ENCODE peak calls at places on chromosomes 11 and 22, in ten cellular contexts. One of them, this sample, is unnamed. For H3K27me3, the result is how much of the 10 kb centered on the place peaks cover.

GRCh38 chr11:134716582-134716981 is 304.5 kb upstream of the B3GAT1 start:
- DNase-seq in iPS DF 6.9: no peak
- DNase-seq in fibroblast of lung: no peak
- DNase-seq in Peyer's patch: no peak
- DNase-seq in endodermal cell: no peak
- DNase-seq in SK-N-SH: no peak
- DNase-seq in suprapubic skin: no peak
- DNase-seq in neural progenitor cell: no peak
- DNase-seq in transverse colon: no peak
- DNase-seq in HL-60: no peak
- DNase-seq in this sample: no peak

GRCh38 chr22:22691716-22692701 is 47.6 kb downstream of the GGTLC2 start:
- DNase-seq in iPS DF 6.9: no peak
- DNase-seq in fibroblast of lung: no peak
- DNase-seq in Peyer's patch: peak
- DNase-seq in endodermal cell: no peak
- DNase-seq in SK-N-SH: no peak
- DNase-seq in suprapubic skin: no peak
- DNase-seq in neural progenitor cell: no peak
- DNase-seq in transverse colon: no peak
- DNase-seq in HL-60: peak
- DNase-seq in this sample: peak

GRCh38 chr11:73182824-73183321 is 35.2 kb upstream of the P2RY2 start:
- DNase-seq in iPS DF 6.9: no peak
- DNase-seq in fibroblast of lung: no peak
- DNase-seq in Peyer's patch: peak
- DNase-seq in endodermal cell: no peak
- DNase-seq in SK-N-SH: no peak
- DNase-seq in suprapubic skin: peak
- DNase-seq in neural progenitor cell: no peak
- DNase-seq in transverse colon: peak
- DNase-seq in HL-60: no peak
- DNase-seq in this sample: peak

GRCh38 chr11:59191899-59192298 is 20.0 kb downstream of the DTX4 start:
- DNase-seq in iPS DF 6.9: no peak
- DNase-seq in fibroblast of lung: no peak
- DNase-seq in Peyer's patch: no peak
- DNase-seq in endodermal cell: no peak
- DNase-seq in SK-N-SH: no peak
- DNase-seq in suprapubic skin: no peak
- DNase-seq in neural progenitor cell: no peak
- DNase-seq in transverse colon: no peak
- DNase-seq in HL-60: no peak
- DNase-seq in this sample: no peak

GRCh38 chr11:67060111-67060522 is 3.5 kb downstream of the RHOD start:
- DNase-seq in iPS DF 6.9: no peak
- DNase-seq in fibroblast of lung: peak
- DNase-seq in Peyer's patch: no peak
- DNase-seq in endodermal cell: no peak
- DNase-seq in SK-N-SH: no peak
- DNase-seq in suprapubic skin: no peak
- DNase-seq in neural progenitor cell: no peak
- DNase-seq in transverse colon: no peak
- DNase-seq in HL-60: no peak
- DNase-seq in this sample: no peak

GRCh38 chr11:61062181-61062955 is 39.9 kb upstream of the CD5 start:
- DNase-seq in iPS DF 6.9: no peak
- DNase-seq in fibroblast of lung: no peak
- DNase-seq in Peyer's patch: peak
- DNase-seq in endodermal cell: peak
- DNase-seq in SK-N-SH: no peak
- DNase-seq in suprapubic skin: no peak
- DNase-seq in neural progenitor cell: no peak
- DNase-seq in transverse colon: no peak
- DNase-seq in HL-60: no peak
- DNase-seq in this sample: no peak

GRCh38 chr11:86182976-86183584 is 61.5 kb upstream of the EED start:
- DNase-seq in iPS DF 6.9: no peak
- DNase-seq in fibroblast of lung: peak
- DNase-seq in Peyer's patch: peak
- DNase-seq in endodermal cell: no peak
- DNase-seq in SK-N-SH: no peak
- DNase-seq in suprapubic skin: no peak
- DNase-seq in neural progenitor cell: no peak
- DNase-seq in transverse colon: peak
- DNase-seq in HL-60: peak
- DNase-seq in this sample: no peak

GRCh38 chr11:1879941-1880720 is 11.6 kb downstream of the PRR33 start:
- DNase-seq in iPS DF 6.9: no peak
- DNase-seq in fibroblast of lung: peak
- DNase-seq in Peyer's patch: peak
- DNase-seq in endodermal cell: no peak
- DNase-seq in SK-N-SH: peak
- DNase-seq in suprapubic skin: peak
- DNase-seq in neural progenitor cell: no peak
- DNase-seq in transverse colon: no peak
- DNase-seq in HL-60: no peak
- DNase-seq in this sample: no peak

DNA sequence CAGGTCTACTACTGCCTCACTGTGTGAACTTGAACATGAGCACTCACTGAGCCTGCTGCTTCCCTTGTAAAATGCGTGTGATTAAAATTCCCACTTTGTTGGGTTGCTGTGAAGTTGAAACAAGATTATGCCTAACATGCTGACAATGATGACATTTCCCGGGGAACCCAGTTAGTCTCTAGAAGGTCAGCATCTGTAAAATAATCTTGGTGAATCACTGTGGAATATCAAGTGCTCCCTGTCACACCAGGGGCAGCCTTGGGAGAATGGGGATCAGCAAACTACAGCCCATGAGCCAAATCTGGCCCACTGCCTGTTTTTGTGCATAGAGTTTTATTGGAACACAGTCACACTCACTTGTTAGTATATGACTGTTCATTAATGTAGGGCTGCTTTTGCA is 335.2 kb downstream of the MIAT start:
- DNase-seq in iPS DF 6.9: no peak
- DNase-seq in fibroblast of lung: no peak
- DNase-seq in Peyer's patch: no peak
- DNase-seq in endodermal cell: no peak
- DNase-seq in SK-N-SH: no peak
- DNase-seq in suprapubic skin: no peak
- DNase-seq in neural progenitor cell: no peak
- DNase-seq in transverse colon: no peak
- DNase-seq in HL-60: no peak
- DNase-seq in this sample: no peak
- H3K27me3 ChIP-seq in iPS DF 6.9: under half
- H3K27me3 ChIP-seq in fibroblast of lung: under half
- H3K27me3 ChIP-seq in Peyer's patch: under half
- H3K27me3 ChIP-seq in endodermal cell: under half
- H3K27me3 ChIP-seq in SK-N-SH: under half
- H3K27me3 ChIP-seq in suprapubic skin: under half
- H3K27me3 ChIP-seq in neural progenitor cell: under half
- H3K27me3 ChIP-seq in transverse colon: under half
- H3K27me3 ChIP-seq in HL-60: under half
- H3K27me3 ChIP-seq in this sample: under half

GRCh38 chr11:76728778-76729177 is 54.4 kb upstream of the TSKU start:
- DNase-seq in iPS DF 6.9: no peak
- DNase-seq in fibroblast of lung: no peak
- DNase-seq in Peyer's patch: no peak
- DNase-seq in endodermal cell: no peak
- DNase-seq in SK-N-SH: no peak
- DNase-seq in suprapubic skin: no peak
- DNase-seq in neural progenitor cell: no peak
- DNase-seq in transverse colon: no peak
- DNase-seq in HL-60: no peak
- DNase-seq in this sample: no peak
- H3K27me3 ChIP-seq in iPS DF 6.9: under half
- H3K27me3 ChIP-seq in fibroblast of lung: under half
- H3K27me3 ChIP-seq in Peyer's patch: under half
- H3K27me3 ChIP-seq in endodermal cell: under half
- H3K27me3 ChIP-seq in SK-N-SH: under half
- H3K27me3 ChIP-seq in suprapubic skin: under half
- H3K27me3 ChIP-seq in neural progenitor cell: under half
- H3K27me3 ChIP-seq in transverse colon: under half
- H3K27me3 ChIP-seq in HL-60: under half
- H3K27me3 ChIP-seq in this sample: under half

DNA sequence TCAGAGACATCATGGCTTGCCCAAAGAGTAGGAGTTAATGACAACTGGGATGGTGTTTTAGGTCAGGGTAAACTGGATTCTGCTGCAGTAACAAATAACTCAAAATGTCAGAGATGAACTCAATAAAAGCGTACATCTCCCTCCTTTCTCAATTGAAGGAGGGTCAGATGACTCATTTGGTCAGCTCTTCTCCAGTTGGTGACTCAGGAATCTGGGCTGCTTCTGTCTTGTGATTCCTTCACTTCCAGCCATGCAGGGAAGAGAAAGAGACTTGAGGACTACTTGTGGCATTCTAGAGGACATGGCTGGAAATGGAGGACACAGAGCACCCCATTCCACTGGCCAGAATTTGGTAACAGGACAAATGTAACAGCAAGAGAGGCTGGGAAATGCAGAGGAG is 3.2 kb upstream of the SYT13 start:
- DNase-seq in iPS DF 6.9: no peak
- DNase-seq in fibroblast of lung: peak
- DNase-seq in Peyer's patch: no peak
- DNase-seq in endodermal cell: no peak
- DNase-seq in SK-N-SH: no peak
- DNase-seq in suprapubic skin: no peak
- DNase-seq in neural progenitor cell: no peak
- DNase-seq in transverse colon: no peak
- DNase-seq in HL-60: no peak
- DNase-seq in this sample: no peak
- H3K27me3 ChIP-seq in iPS DF 6.9: under half
- H3K27me3 ChIP-seq in fibroblast of lung: under half
- H3K27me3 ChIP-seq in Peyer's patch: under half
- H3K27me3 ChIP-seq in endodermal cell: half or more
- H3K27me3 ChIP-seq in SK-N-SH: under half
- H3K27me3 ChIP-seq in suprapubic skin: half or more
- H3K27me3 ChIP-seq in neural progenitor cell: under half
- H3K27me3 ChIP-seq in transverse colon: under half
- H3K27me3 ChIP-seq in HL-60: under half
- H3K27me3 ChIP-seq in this sample: half or more

DNA sequence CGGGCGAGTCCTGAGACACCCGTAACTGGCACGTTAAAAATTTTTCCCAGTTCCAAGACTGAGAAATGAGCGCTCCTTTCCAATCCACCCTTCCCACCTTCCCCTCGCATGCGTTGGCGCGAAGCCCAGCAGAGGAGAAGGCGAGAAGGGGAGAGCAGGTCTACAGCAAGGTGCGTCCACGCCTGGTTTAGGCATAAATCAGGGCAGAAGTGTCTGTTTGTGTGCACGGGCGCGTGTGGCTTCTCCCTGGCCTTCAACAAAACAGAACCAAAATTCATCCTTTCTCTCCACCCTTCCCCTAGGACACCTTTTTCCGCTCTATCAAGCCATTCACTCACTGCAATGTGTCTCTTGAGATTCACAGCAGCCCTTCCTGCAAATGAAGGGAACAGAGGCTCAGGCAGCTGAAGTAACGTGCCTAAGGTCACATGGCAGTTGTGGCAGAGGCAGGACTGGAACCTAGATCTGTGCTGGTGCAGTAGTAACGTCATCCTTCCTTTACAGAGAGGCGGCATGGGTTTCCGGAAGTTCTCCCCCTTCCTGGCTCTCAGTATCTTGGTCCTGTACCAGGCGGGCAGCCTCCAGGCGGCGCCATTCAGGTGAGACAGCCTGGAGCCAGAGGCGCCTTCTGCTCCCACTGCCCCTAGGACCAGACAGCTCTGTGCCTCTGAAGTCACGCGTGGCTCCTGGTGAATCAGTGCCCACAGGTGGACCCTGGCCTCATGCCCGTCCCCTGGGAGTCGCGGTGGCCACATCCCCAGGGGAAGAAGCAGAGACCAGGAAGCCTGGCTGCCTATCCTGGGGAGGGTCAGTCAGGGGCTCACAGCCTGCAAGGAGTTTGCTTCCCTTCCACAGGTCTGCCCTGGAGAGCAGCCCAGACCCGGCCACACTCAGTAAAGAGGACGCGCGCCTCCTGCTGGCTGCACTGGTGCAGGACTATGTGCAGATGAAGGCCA is 1.1 kb downstream of the CALCB start:
- DNase-seq in iPS DF 6.9: peak
- DNase-seq in fibroblast of lung: peak
- DNase-seq in Peyer's patch: peak
- DNase-seq in endodermal cell: peak
- DNase-seq in SK-N-SH: peak
- DNase-seq in suprapubic skin: peak
- DNase-seq in neural progenitor cell: peak
- DNase-seq in transverse colon: peak
- DNase-seq in HL-60: peak
- DNase-seq in this sample: peak
- H3K27me3 ChIP-seq in iPS DF 6.9: under half
- H3K27me3 ChIP-seq in fibroblast of lung: under half
- H3K27me3 ChIP-seq in Peyer's patch: under half
- H3K27me3 ChIP-seq in endodermal cell: half or more
- H3K27me3 ChIP-seq in SK-N-SH: under half
- H3K27me3 ChIP-seq in suprapubic skin: half or more
- H3K27me3 ChIP-seq in neural progenitor cell: under half
- H3K27me3 ChIP-seq in transverse colon: under half
- H3K27me3 ChIP-seq in HL-60: under half
- H3K27me3 ChIP-seq in this sample: under half

This sample was measured in cardiac muscle cell.